ENCODE peak calls at places on chromosomes 6 and 20, in five cellular contexts. M is pancreas, Y is RWPE1, V is A549, S is lower leg skin. W is an unnamed sample.

GRCh38 chr6:52221302-52221701 is 23.0 kb downstream of the IL17F start:
- DNase-seq in M (no peak), Y (no peak), V (no peak), S (no peak), W (no peak)

GRCh38 chr6:35483490-35483889 is 13.4 kb downstream of the TEAD3 start:
- DNase-seq in M (no peak), Y (no peak), V (no peak), S (no peak), W (no peak)

GRCh38 chr6:163355471-163355991 is 59.0 kb upstream of the QKI start:
- DNase-seq in M (no peak), Y (peak), V (no peak), S (peak), W (no peak)

GRCh38 chr6:165987483-165988305 is 180.0 kb downstream of the TBXT start:
- DNase-seq in M (peak), Y (peak), V (peak), S (no peak), W (no peak)

GRCh38 chr6:352896-353470 is 38.6 kb upstream of the IRF4 start:
- DNase-seq in M (no peak), Y (no peak), V (no peak), S (no peak), W (no peak)

GRCh38 chr20:60598528-60598927 is 640.3 kb downstream of the CDH26 start:
- DNase-seq in M (no peak), Y (no peak), V (no peak), S (no peak), W (no peak)

GRCh38 chr6:78831492-78831891 is 35.9 kb upstream of the IRAK1BP1 start:
- DNase-seq in M (peak), Y (no peak), V (no peak), S (no peak), W (no peak)

GRCh38 chr6:155271145-155271544 is 7.3 kb downstream of the CLDN20 start:
- DNase-seq in M (no peak), Y (no peak), V (no peak), S (no peak), W (no peak)

GRCh38 chr6:42025066-42025789 is 25.1 kb upstream of the TAF8 start:
- DNase-seq in M (no peak), Y (no peak), V (no peak), S (no peak), W (peak)

GRCh38 chr20:39574061-39574460 is 611.9 kb downstream of the DHX35 start:
- DNase-seq in M (peak), Y (no peak), V (no peak), S (no peak), W (no peak)

GRCh38 chr6:357261-357790 is 34.2 kb upstream of the IRF4 start:
- DNase-seq in M (no peak), Y (no peak), V (no peak), S (no peak), W (no peak)

GRCh38 chr6:72245565-72245964 is 359.2 kb downstream of the RIMS1 start:
- DNase-seq in M (no peak), Y (no peak), V (no peak), S (no peak), W (no peak)

GRCh38 chr6:84870693-84871092 is 106.3 kb upstream of the TBX18 start:
- DNase-seq in M (no peak), Y (no peak), V (no peak), S (no peak), W (no peak)

GRCh38 chr20:37913563-37914366 is 10.8 kb downstream of the VSTM2L start:
- DNase-seq in M (no peak), Y (no peak), V (no peak), S (no peak), W (no peak)

GRCh38 chr6:42746452-42747400 is 823 bp upstream of the TBCC start:
- DNase-seq in M (peak), Y (peak), V (peak), S (peak), W (peak)

GRCh38 chr20:24337551-24337950 is 131.9 kb upstream of the SYNDIG1 start:
- DNase-seq in M (no peak), Y (no peak), V (no peak), S (no peak), W (no peak)

GRCh38 chr20:58991720-58992119 is 10.7 kb downstream of the NELFCD start:
- DNase-seq in M (no peak), Y (no peak), V (no peak), S (no peak), W (no peak)

GRCh38 chr20:25692499-25692898 is 4.2 kb downstream of the ZNF337 start:
- DNase-seq in M (no peak), Y (no peak), V (no peak), S (no peak), W (no peak)

GRCh38 chr20:50192364-50193168 is 1.9 kb downstream of the CEBPB start:
- DNase-seq in M (peak), Y (peak), V (peak), S (peak), W (peak)

GRCh38 chr6:22536111-22536510 is 33.3 kb upstream of the HDGFL1 start:
- DNase-seq in M (no peak), Y (no peak), V (no peak), S (no peak), W (no peak)

GRCh38 chr6:118372413-118372812 is 175.7 kb upstream of the PLN start:
- DNase-seq in M (no peak), Y (no peak), V (no peak), S (peak), W (no peak)

GRCh38 chr6:88983532-88983931 is 20.1 kb upstream of the RNGTT start:
- DNase-seq in M (no peak), Y (peak), V (peak), S (peak), W (no peak)

GRCh38 chr6:131911951-131912350 is 39.2 kb downstream of the CCN2 start:
- DNase-seq in M (no peak), Y (no peak), V (no peak), S (no peak), W (no peak)

GRCh38 chr6:48389146-48390043 is 278.4 kb upstream of the PTCHD4 start:
- DNase-seq in M (no peak), Y (no peak), V (no peak), S (no peak), W (no peak)

GRCh38 chr6:169224185-169224695 is 29.4 kb downstream of the THBS2 start:
- DNase-seq in M (no peak), Y (peak), V (no peak), S (peak), W (no peak)

GRCh38 chr6:158923801-158924498 is 76.1 kb downstream of the RSPH3 start:
- DNase-seq in M (no peak), Y (no peak), V (no peak), S (no peak), W (no peak)

GRCh38 chr20:59661621-59662020 is 57.3 kb downstream of the PHACTR3 start:
- DNase-seq in M (no peak), Y (no peak), V (no peak), S (no peak), W (no peak)

GRCh38 chr20:48260370-48260769 is 475.1 kb upstream of the SULF2 start:
- DNase-seq in M (no peak), Y (no peak), V (no peak), S (no peak), W (no peak)

GRCh38 chr6:133631421-133631820 is 257.5 kb upstream of the TCF21 start:
- DNase-seq in M (no peak), Y (no peak), V (peak), S (no peak), W (no peak)

GRCh38 chr6:36145495-36145894 is 15.2 kb downstream of the MAPK13 start:
- DNase-seq in M (no peak), Y (no peak), V (no peak), S (no peak), W (no peak)

GRCh38 chr20:2751868-2752630 is 48.4 kb downstream of the CPXM1 start:
- DNase-seq in M (no peak), Y (no peak), V (peak), S (no peak), W (peak)

GRCh38 chr20:35681953-35682352 is 17.2 kb downstream of the NFS1 start:
- DNase-seq in M (no peak), Y (no peak), V (no peak), S (no peak), W (no peak)

GRCh38 chr6:169915769-169916550 is 164.5 kb downstream of the ERMARD start:
- DNase-seq in M (no peak), Y (no peak), V (no peak), S (no peak), W (no peak)

GRCh38 chr6:155582016-155582991 is 126.7 kb upstream of the NOX3 start:
- DNase-seq in M (no peak), Y (no peak), V (no peak), S (no peak), W (no peak)

GRCh38 chr6:101011165-101011564 is 130.0 kb upstream of the ASCC3 start:
- DNase-seq in M (no peak), Y (peak), V (no peak), S (no peak), W (no peak)

GRCh38 chr6:70221025-70221714 is 81.7 kb downstream of the COL9A1 start:
- DNase-seq in M (no peak), Y (peak), V (peak), S (no peak), W (no peak)

GRCh38 chr6:151440930-151441329 is 11.0 kb downstream of the RMND1 start:
- DNase-seq in M (no peak), Y (no peak), V (no peak), S (no peak), W (no peak)
- TF ChIP-seq CTCF in M (no peak), Y (no peak), V (peak), S (no peak), W (no peak)

GRCh38 chr6:135675862-135676261 is 175.6 kb upstream of the PDE7B start:
- DNase-seq in M (no peak), Y (peak), V (peak), S (peak), W (no peak)
- TF ChIP-seq CTCF in M (no peak), Y (no peak), V (peak), S (no peak), W (peak)

GRCh38 chr6:112269165-112269564 is 14.8 kb upstream of the LAMA4 start:
- DNase-seq in M (no peak), Y (no peak), V (no peak), S (no peak), W (no peak)
- TF ChIP-seq CTCF in M (no peak), Y (no peak), V (peak), S (no peak), W (no peak)

GRCh38 chr6:98980814-98981213 is 33.1 kb upstream of the FBXL4 start:
- DNase-seq in M (no peak), Y (no peak), V (peak), S (no peak), W (no peak)
- TF ChIP-seq CTCF in M (no peak), Y (no peak), V (no peak), S (no peak), W (no peak)

DNA sequence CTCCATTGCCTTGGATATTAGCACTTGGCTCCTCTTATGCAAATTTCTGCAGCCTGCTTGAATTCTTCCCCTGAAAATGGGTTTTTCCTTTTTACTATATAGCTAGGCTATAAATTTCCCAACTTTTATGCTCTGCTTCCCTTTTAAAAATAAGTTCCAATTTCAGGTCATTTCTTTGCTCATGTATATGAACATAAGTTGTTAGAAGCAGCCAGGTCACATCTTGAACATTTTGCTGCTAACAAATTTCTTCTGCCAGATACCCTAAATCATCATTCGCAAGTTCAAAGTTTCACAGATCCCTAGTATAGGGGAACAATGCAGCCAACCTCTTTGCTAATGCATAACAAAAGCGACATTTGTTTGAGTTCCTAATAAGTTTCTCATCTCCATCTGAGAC is 34.5 kb upstream of the ENPP4 start:
- DNase-seq in M (no peak), Y (no peak), V (no peak), S (no peak), W (no peak)
- TF ChIP-seq CTCF in M (no peak), Y (no peak), V (no peak), S (no peak), W (no peak)

DNA sequence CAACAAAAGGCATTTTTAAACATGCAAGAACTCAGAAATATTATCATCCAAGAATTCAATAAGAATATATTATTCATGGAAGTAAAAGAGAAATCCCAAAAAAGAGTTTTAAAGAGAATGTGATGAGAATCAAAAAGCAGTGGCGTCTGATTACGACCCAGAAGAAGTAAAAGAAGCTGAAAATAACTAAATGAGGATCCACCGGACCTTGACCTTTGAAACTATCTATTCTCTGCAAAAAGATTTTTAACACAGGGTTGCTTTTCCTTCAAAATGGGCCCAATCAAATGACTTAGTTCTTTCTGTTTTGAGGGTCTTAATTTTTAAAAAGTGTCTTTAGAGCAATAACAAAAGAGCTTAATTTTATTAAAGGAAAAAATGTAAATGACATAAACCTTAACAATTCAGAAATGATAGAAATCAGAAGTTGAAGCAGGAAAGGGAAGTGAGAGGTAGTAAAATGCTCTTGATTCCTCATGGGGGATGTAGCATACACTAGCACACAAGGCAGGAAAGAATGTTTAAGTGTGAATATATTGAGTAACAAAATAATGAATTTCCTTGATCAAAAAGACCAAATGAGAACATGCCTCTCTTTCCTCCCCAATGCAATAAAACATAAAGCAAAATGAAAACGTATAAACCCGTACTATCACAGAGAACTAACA is 223.1 kb upstream of the PRDM1 start:
- DNase-seq in M (no peak), Y (no peak), V (no peak), S (no peak), W (no peak)
- TF ChIP-seq CTCF in M (no peak), Y (no peak), V (no peak), S (no peak), W (no peak)

DNA sequence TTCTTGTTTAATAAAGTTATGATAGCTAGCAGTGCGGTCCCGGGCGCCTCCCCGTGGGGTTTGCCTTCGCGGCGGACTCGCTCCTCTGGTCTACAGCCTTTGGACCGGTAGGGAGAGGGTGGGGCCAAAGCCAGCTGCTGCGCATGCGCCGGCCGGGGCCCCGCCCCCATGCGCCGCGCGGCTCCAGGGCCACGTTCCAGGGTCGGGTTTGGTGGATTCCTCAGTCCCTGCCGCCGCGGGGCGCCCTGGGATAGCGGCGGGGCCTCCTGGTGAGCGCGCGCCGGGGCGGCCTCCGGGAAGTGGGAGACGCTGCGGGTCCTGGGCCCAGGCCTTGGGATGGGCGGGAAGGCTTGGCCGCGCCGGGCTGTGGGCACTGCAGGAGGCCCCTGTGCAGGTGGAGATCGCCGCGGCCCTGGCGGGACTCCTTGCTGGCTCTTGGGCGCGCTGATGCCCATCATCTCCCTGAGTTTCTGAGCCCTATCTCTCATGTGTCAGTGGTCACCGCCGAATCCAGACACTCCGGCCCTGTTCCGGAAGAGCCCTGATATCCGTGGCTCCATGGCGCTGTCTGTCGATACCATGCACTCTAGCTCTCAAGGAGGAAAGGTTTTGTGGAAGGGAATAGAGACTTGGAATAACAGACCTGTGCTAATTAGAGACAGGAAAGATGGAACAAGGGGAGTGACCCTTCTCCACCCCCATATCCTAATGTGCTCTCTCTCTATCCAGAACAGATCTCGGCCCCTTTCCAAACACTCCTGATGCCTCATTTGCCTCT is at the start of gene VARS2:
- DNase-seq in M (peak), Y (peak), V (peak), S (peak), W (peak)
- TF ChIP-seq CTCF in M (no peak), Y (peak), V (peak), S (no peak), W (no peak)

DNA sequence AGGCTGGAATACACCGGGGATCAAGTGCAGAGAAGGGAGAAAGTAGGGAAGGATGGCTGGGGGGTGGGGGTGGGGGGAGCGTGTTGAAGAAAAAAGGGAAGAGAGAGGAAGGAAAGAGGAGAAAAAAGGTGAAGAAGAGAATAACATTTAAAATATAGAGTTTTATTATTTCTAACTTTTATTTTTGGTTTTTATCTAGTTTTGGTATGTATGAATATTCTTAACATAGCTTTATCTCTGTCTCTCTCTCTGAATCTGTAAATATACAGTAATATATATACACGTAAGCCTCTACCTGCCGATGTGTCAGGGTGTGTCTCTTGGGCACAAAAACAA is 30.0 kb downstream of the HLA-F start:
- DNase-seq in M (no peak), Y (no peak), V (no peak), S (no peak), W (no peak)
- TF ChIP-seq CTCF in M (no peak), Y (peak), V (no peak), S (no peak), W (no peak)

W was measured in activated B cell treated with CpG ODN at 0.5 μM for 24 hours.